ENCODE peak calls at places on chromosomes 1 and 21, in five cellular contexts. P, C, I, A and O are unnamed samples.

GRCh38 chr1:246005067-246005466 is 502.0 kb downstream of the SMYD3 start:
- DNase-seq in P (no peak), A (no peak), I (no peak), C (no peak), O (peak)

GRCh38 chr1:167081594-167081993 is 8.6 kb downstream of the GPA33 start:
- DNase-seq in C (no peak), A (no peak), P (no peak), I (no peak), O (no peak)

GRCh38 chr1:245579881-245580280 is 425.1 kb downstream of the KIF26B start:
- DNase-seq in C (no peak), P (no peak), I (no peak), A (no peak), O (no peak)

GRCh38 chr1:71463144-71463543 is 382.3 kb upstream of the ZRANB2 start:
- DNase-seq in I (no peak), A (no peak), P (no peak), C (no peak), O (peak)

GRCh38 chr1:41882068-41882477 is 36.6 kb downstream of the HIVEP3 start:
- DNase-seq in A (no peak), P (no peak), C (no peak), I (no peak), O (peak)

GRCh38 chr1:235069577-235070563 is 58.8 kb downstream of the TOMM20 start:
- DNase-seq in C (peak), P (no peak), A (peak), I (no peak), O (peak)

GRCh38 chr1:231519166-231519565 is 9.3 kb upstream of the TSNAX start:
- DNase-seq in P (no peak), A (no peak), C (no peak), I (no peak), O (peak)

GRCh38 chr21:44507673-44508425 is 32.1 kb downstream of the KRTAP10-1 start:
- DNase-seq in A (no peak), I (no peak), C (no peak), P (no peak), O (no peak)

GRCh38 chr1:147099192-147099591 is 73.1 kb downstream of the PRKAB2 start:
- DNase-seq in C (no peak), P (no peak), I (no peak), A (no peak), O (no peak)

GRCh38 chr1:12275370-12275769 is 45.5 kb downstream of the VPS13D start:
- DNase-seq in I (no peak), P (peak), C (no peak), A (peak), O (peak)

GRCh38 chr21:45132841-45133573 is 58.6 kb downstream of the ADARB1 start:
- DNase-seq in A (no peak), P (no peak), I (no peak), C (no peak), O (no peak)

GRCh38 chr21:23131177-23131576 is 2133.0 kb downstream of the NCAM2 start:
- DNase-seq in A (no peak), C (no peak), P (no peak), I (no peak), O (peak)

GRCh38 chr1:180151508-180151907 is 3.2 kb upstream of the QSOX1 start:
- DNase-seq in C (no peak), I (no peak), A (no peak), P (no peak), O (peak)

GRCh38 chr1:22801753-22802152 is 91.1 kb downstream of the EPHB2 start:
- DNase-seq in A (no peak), C (no peak), I (no peak), P (peak), O (no peak)

GRCh38 chr1:210233216-210233494 is 559 bp downstream of the SERTAD4 start:
- DNase-seq in P (peak), C (no peak), A (no peak), I (no peak), O (peak)

GRCh38 chr1:211609120-211610024 is 30.4 kb upstream of the SLC30A1 start:
- DNase-seq in P (no peak), A (no peak), C (no peak), I (no peak), O (peak)

GRCh38 chr1:156394082-156394481 is 25.1 kb downstream of the RHBG start:
- DNase-seq in A (no peak), C (no peak), P (no peak), I (no peak), O (no peak)

GRCh38 chr1:10339815-10340214 is 59.0 kb upstream of the PGD start:
- DNase-seq in A (peak), I (no peak), P (peak), C (no peak), O (peak)

GRCh38 chr1:67646145-67647035 is 38.6 kb upstream of the GADD45A start:
- DNase-seq in P (no peak), I (no peak), A (peak), C (no peak), O (no peak)

GRCh38 chr1:153687346-153687745 is 8.9 kb downstream of the NPR1 start:
- DNase-seq in I (no peak), P (no peak), A (no peak), C (no peak), O (no peak)

GRCh38 chr1:18581420-18581880 is 49.2 kb upstream of the PAX7 start:
- DNase-seq in I (no peak), A (no peak), P (peak), C (no peak), O (peak)

GRCh38 chr1:79323240-79324025 is 316.9 kb upstream of the ADGRL4 start:
- DNase-seq in C (no peak), I (no peak), A (no peak), P (no peak), O (peak)

GRCh38 chr1:112934562-112934952 is 21.4 kb downstream of the SLC16A1 start:
- DNase-seq in I (no peak), A (no peak), P (no peak), C (no peak), O (no peak)

GRCh38 chr1:112937070-112937469 is 18.9 kb downstream of the SLC16A1 start:
- DNase-seq in A (no peak), C (no peak), I (no peak), P (no peak), O (peak)

GRCh38 chr1:112933820-112934561 is 22.0 kb downstream of the SLC16A1 start:
- DNase-seq in P (no peak), C (no peak), I (no peak), A (no peak), O (no peak)

GRCh38 chr1:112937495-112937894 is 18.5 kb downstream of the SLC16A1 start:
- DNase-seq in C (no peak), A (no peak), I (no peak), P (no peak), O (no peak)

DNA sequence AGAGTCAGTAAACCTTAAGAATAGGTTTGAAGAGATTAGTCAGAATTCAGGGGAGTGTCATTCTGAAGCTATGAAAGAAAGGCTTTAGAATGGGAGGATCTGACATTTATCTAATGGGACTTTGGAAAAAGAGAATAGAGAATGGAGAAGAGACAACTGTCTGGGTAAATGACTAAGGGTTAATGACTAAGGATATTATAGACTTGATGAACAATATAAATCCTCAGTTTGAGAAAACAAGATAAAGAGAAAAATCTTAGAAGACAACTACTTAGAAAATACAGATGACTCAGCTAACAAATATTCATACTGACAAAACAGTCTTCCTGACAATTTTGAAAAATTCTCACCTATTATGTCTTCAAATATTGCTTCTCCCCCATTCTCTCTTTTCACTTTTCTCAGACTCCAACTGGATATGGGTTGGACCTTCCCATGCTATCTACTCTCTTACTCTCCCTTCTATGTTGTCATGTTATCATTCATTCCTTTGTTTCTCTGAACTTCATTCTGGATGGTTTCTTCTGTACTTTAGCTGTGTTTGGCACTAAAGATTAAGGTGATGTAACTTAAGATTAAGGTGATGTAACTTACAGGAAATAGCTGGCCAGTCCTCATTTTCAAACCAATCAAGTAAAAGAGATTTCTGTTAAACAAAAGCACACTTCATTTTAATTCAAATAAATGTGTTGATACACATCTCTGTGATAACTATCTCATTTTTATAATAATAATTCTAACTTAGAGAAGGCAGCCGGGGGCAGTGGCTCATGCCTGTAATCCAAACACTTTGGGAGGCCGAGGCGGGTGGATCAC is 20.3 kb downstream of the SLC16A1 start:
- DNase-seq in P (no peak), C (no peak), A (no peak), I (no peak), O (peak)
- H3K4me3 ChIP-seq in P (no peak), C (no peak), A (no peak), I (no peak), O (no peak)

DNA sequence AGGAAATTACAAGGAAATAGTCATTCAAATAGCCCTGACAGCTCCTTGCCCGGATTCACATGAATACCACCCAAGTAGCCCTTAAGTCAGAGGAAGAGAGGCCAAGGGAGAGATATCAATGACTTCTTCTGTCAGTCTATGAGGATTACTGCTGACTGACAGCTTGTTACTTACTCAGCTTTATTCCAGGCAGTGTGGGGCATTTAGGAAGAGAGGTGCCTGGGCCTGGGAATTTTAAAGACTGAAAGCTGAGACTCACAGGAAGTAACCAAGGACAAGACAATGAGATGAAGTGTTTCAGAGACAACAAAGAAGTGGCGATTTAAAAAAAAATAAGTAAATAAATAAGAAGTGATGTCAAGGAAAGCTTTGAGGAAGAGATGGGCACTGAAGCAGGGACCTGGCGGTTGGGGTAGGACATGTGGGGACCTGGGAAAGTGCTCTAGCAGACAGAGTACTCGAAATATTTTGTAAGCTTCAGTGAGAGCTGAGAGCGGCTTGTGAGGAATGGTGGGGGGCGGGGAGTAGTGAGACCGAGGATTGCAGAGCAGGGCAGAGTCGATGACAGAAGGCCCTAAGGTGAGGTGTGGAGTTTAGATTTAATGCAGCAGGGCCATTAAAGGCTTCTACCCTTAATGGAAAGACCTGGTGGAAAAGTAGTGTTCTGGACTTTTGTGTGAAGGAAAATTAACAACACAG is 58.9 kb downstream of the ST3GAL3 start:
- DNase-seq in A (no peak), P (peak), C (no peak), I (no peak), O (peak)
- H3K4me3 ChIP-seq in A (no peak), P (peak), C (no peak), I (no peak), O (no peak)

DNA sequence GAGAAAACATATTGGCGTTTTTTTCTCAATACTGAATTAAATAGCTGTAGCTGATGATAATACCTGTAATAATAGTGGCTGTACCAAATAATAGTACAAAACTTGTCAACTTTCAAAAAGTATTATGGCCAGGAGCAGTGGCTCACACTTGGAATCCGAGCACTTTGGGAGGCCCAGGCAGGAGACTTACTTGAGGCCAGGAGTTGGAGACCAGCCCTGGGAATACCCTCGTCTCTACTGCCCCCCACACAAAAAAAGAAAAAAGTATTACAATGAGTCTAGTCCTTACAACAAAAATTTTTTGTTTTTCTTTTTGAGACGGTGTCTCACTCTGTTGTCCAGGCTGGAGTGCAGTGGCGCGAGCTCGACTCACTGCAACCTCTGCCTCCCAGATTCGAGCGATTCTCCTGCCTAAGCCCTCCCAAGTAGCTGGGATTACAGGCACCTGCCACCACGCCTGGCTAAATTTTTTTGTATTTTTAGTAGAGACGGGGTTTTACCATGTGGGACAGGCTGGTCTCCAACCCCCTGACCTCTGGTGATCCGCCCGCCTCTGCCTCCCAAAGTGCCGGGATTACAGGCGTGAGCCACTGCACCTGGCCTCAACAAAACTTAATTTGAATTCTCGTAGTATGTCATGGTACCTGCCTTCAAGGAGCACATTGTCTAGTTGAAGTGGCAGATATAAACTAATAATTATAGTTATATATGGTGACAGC is 1.4 kb downstream of the RBBP4 start:
- DNase-seq in C (no peak), I (no peak), A (no peak), P (no peak), O (no peak)
- H3K4me3 ChIP-seq in C (peak), I (peak), A (peak), P (peak), O (peak)

DNA sequence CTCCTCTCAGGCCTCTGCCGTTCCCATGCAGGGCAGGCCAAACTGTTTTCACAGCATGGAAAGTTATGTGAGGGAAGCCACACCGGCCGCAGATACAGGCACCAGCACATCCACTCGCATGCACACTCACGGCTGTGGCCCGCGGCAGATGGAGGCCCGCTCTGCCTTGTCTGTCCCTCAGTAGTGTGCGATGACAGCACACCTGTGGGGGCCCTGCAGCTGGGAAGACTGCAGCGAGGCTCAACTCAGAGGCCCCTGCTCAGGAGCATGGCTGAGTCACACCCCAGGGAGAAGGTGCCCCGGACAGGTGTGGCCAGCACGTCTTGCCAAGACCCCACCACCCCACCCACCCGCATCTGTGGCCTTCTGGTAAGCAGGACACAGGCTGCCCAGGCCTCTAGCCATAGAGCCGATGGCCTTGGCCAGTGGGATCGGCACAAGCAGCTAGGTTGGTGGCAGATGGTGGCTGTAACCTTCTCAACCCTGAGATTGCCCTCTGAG is 1.3 kb upstream of the UBE2J2 start:
- DNase-seq in A (no peak), P (no peak), I (no peak), C (no peak), O (no peak)
- H3K4me3 ChIP-seq in A (peak), P (no peak), I (no peak), C (no peak), O (no peak)

GRCh38 chr1:173205146-173206051 is 1.7 kb downstream of the TNFSF4 start:
- DNase-seq in I (no peak), C (no peak), A (no peak), P (no peak), O (peak)
- H3K4me3 ChIP-seq in I (peak), C (no peak), A (no peak), P (no peak), O (no peak)

DNA sequence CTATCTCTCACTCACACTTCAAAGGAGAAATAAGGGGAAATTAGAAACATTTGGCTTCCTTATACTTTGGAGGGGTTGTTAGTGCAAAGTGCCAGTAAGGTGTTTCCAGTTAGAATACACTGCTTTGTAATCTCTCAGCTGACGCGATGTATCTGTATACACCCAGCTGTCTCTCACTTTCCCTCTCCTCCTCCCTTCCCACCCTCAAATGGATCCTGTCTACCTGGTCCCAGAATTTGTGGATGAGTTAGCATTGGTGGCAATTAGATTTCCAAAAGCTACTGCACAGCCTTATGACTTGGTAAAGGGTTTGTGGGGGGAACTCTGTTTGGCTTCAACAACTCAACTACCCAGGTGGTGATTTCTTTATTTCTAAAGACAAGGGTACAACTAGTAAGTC is 10.5 kb downstream of the ATP1B1 start:
- DNase-seq in P (no peak), I (no peak), C (no peak), A (no peak), O (no peak)
- H3K4me3 ChIP-seq in P (no peak), I (no peak), C (no peak), A (no peak), O (no peak)

GRCh38 chr1:198083549-198083948 is 73.2 kb upstream of the NEK7 start:
- DNase-seq in C (no peak), P (no peak), A (no peak), I (no peak), O (no peak)
- H3K4me3 ChIP-seq in C (no peak), P (no peak), A (no peak), I (no peak), O (no peak)

DNA sequence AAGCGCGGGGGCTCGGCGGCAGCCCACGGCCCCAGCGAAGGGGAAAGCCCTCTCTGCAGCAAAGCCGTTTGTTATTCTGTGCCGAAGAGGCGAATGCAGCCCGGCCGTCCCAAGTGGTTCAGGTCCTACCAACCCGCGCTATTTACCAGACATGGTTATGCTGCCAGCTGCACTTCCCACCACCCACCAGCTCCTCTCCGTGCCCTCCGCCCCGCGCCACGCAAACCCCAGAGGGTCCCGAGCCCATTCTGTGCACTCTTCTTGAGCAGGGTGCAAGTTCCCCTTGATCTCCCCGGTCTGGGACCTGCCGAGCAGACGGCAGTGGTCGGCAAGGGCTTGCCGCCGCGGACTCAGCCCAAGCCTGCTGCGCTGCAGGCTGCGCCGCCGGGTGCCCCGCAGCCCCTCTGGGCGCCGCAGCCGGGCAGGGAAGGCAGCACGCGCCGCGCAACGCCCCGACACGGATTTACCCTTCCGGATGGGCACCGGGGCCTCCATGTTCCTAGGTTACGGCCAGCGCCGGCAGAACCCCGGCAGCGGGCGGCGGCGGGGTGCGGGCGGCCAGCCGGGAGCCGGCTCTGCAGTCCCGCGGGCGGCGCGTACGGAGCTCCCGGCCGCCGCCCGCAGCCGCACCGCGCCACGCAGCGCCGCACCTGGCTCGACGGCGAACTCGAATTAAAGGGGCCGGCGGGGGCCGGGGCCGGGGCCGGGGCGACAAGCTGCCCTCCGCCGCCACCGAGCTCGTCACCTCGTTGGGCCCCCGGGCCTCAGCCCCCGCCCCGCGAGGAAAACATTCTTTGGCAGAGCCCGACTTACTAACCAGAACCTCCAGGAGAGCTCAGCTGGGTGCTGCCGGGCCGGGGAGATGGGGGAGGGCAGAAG is 865 bp upstream of the KCNA2 start:
- DNase-seq in I (no peak), P (peak), A (peak), C (no peak), O (no peak)
- H3K4me3 ChIP-seq in I (peak), P (peak), A (peak), C (peak), O (no peak)

GRCh38 chr1:6245869-6246496 is 2.0 kb downstream of the HES3 start:
- DNase-seq in C (no peak), I (peak), A (no peak), P (peak), O (peak)

GRCh38 chr1:6244401-6245054 is 549 bp downstream of the HES3 start:
- DNase-seq in P (peak), A (no peak), I (no peak), C (no peak), O (no peak)

GRCh38 chr1:6243993-6244392 is at the start of gene HES3:
- DNase-seq in I (no peak), A (no peak), P (peak), C (no peak), O (no peak)

GRCh38 chr1:6246497-6247295 is 2.7 kb downstream of the HES3 start:
- DNase-seq in A (peak), C (peak), I (peak), P (peak), O (peak)

GRCh38 chr1:6245086-6245868 is 1.3 kb downstream of the HES3 start:
- DNase-seq in P (peak), A (peak), I (peak), C (peak), O (peak)
- H3K4me3 ChIP-seq in P (peak), A (no peak), I (peak), C (no peak), O (no peak)

GRCh38 chr1:111221633-111222286 is 5.8 kb upstream of the CHI3L2 start:
- DNase-seq in A (no peak), C (no peak), I (no peak), P (no peak), O (peak)
- H3K4me3 ChIP-seq in A (no peak), C (no peak), I (peak), P (no peak), O (no peak)